ENCODE peak calls at places on chromosomes 1 and 21, in eight cellular contexts. B is GM23338; X is naive thymus-derived CD4-positive, alpha-beta T cell; D is left ventricle myocardium inferior; Q is aorta; S is CD4-positive, alpha-beta memory T cell; J is H9; K is Panc1. G is an unnamed sample. For H3K4me1 and H3K27me3, the result is how much of the 10 kb centered on the place peaks cover.

GRCh38 chr1:43835141-43836021 is 98.2 kb upstream of the ARTN start:
- DNase-seq in B (peak), X (no peak), D (no peak), Q (no peak), S (no peak), J (peak), K (no peak), G (no peak)

GRCh38 chr1:100400332-100400933 is 48.1 kb downstream of the CDC14A start:
- DNase-seq in B (peak), X (peak), D (peak), Q (no peak), S (peak), J (peak), K (no peak), G (no peak)

GRCh38 chr1:221743416-221744208 is 1.7 kb upstream of the DUSP10 start:
- DNase-seq in B (peak), X (no peak), D (no peak), Q (no peak), S (no peak), J (peak), K (no peak), G (no peak)

GRCh38 chr21:17679002-17679600 is 66.4 kb upstream of the BTG3 start:
- DNase-seq in B (peak), X (peak), D (no peak), Q (no peak), S (peak), J (no peak), K (peak), G (no peak)

GRCh38 chr1:241926141-241926540 is 31.4 kb upstream of the BECN2 start:
- DNase-seq in B (no peak), X (no peak), D (no peak), Q (no peak), S (no peak), J (no peak), K (no peak), G (no peak)

GRCh38 chr21:41241341-41241740 is 73.4 kb downstream of the BACE2 start:
- DNase-seq in B (no peak), X (no peak), D (no peak), Q (no peak), S (no peak), J (no peak), K (no peak), G (no peak)

GRCh38 chr1:154186177-154186576 is 5.7 kb downstream of the TPM3 start:
- DNase-seq in B (peak), X (peak), D (peak), Q (no peak), S (peak), J (peak), K (no peak), G (peak)

GRCh38 chr1:145981299-145981600 is 15.1 kb downstream of the TXNIP start:
- DNase-seq in B (no peak), X (no peak), D (no peak), Q (no peak), S (no peak), J (no peak), K (no peak), G (peak)

GRCh38 chr1:230270185-230270939 is 155.8 kb downstream of the PGBD5 start:
- DNase-seq in B (no peak), X (no peak), D (no peak), Q (peak), S (no peak), J (no peak), K (no peak), G (no peak)

GRCh38 chr1:94119796-94120590 is 955 bp downstream of the ABCA4 start:
- DNase-seq in B (no peak), X (no peak), D (no peak), Q (no peak), S (no peak), J (no peak), K (no peak), G (no peak)

GRCh38 chr1:2859881-2860430 is 58.5 kb upstream of the TTC34 start:
- DNase-seq in B (peak), X (no peak), D (no peak), Q (peak), S (no peak), J (no peak), K (no peak), G (peak)

GRCh38 chr1:116205941-116206679 is 94.9 kb downstream of the MAB21L3 start:
- DNase-seq in B (no peak), X (no peak), D (no peak), Q (no peak), S (no peak), J (no peak), K (no peak), G (no peak)

GRCh38 chr1:5915587-5916571 is 76.3 kb downstream of the NPHP4 start:
- DNase-seq in B (peak), X (peak), D (no peak), Q (no peak), S (peak), J (peak), K (peak), G (no peak)

GRCh38 chr1:162535501-162535900 is 26.0 kb upstream of the UAP1 start:
- DNase-seq in B (no peak), X (no peak), D (no peak), Q (no peak), S (no peak), J (no peak), K (no peak), G (no peak)

GRCh38 chr1:17542696-17543095 is 3.2 kb downstream of the ARHGEF10L start:
- DNase-seq in B (no peak), X (no peak), D (no peak), Q (no peak), S (no peak), J (no peak), K (no peak), G (no peak)

GRCh38 chr1:77036560-77036959 is 169.3 kb downstream of the ST6GALNAC5 start:
- DNase-seq in B (peak), X (no peak), D (no peak), Q (no peak), S (no peak), J (no peak), K (no peak), G (no peak)

GRCh38 chr1:194164755-194165154 is 978.3 kb upstream of the B3GALT2 start:
- DNase-seq in B (no peak), X (no peak), D (no peak), Q (no peak), S (no peak), J (no peak), K (no peak), G (no peak)

GRCh38 chr1:6348511-6349191 is 44.9 kb downstream of the ACOT7 start:
- DNase-seq in B (no peak), X (no peak), D (peak), Q (no peak), S (peak), J (no peak), K (no peak), G (peak)

GRCh38 chr1:83918688-83919285 is 80.1 kb downstream of the TTLL7 start:
- DNase-seq in B (no peak), X (no peak), D (no peak), Q (no peak), S (no peak), J (no peak), K (no peak), G (no peak)

GRCh38 chr1:69499203-69499803 is 68.4 kb upstream of the LRRC7 start:
- DNase-seq in B (no peak), X (no peak), D (no peak), Q (no peak), S (no peak), J (no peak), K (no peak), G (no peak)

GRCh38 chr1:3198371-3199287 is 129.6 kb downstream of the PRDM16 start:
- DNase-seq in B (no peak), X (no peak), D (no peak), Q (no peak), S (no peak), J (no peak), K (no peak), G (no peak)

GRCh38 chr1:27009601-27010197 is 3.0 kb downstream of the TENT5B start:
- DNase-seq in B (peak), X (no peak), D (peak), Q (no peak), S (no peak), J (no peak), K (no peak), G (no peak)

GRCh38 chr1:201890223-201890622 is 1.5 kb downstream of the SHISA4 start:
- DNase-seq in B (no peak), X (no peak), D (no peak), Q (no peak), S (no peak), J (no peak), K (no peak), G (no peak)

GRCh38 chr1:241413974-241414373 is 57.0 kb upstream of the RGS7 start:
- DNase-seq in B (no peak), X (no peak), D (no peak), Q (no peak), S (no peak), J (no peak), K (no peak), G (no peak)

GRCh38 chr1:248714248-248714647 is 11.7 kb upstream of the OR14I1 start:
- DNase-seq in B (peak), X (no peak), D (no peak), Q (no peak), S (no peak), J (no peak), K (no peak), G (no peak)

GRCh38 chr21:45863267-45863666 is 118.3 kb upstream of the COL6A1 start:
- DNase-seq in B (no peak), X (no peak), D (no peak), Q (peak), S (no peak), J (no peak), K (no peak), G (no peak)

GRCh38 chr21:45863751-45864150 is 117.8 kb upstream of the COL6A1 start:
- DNase-seq in B (no peak), X (no peak), D (no peak), Q (peak), S (no peak), J (no peak), K (no peak), G (no peak)

GRCh38 chr21:45865106-45865835 is 116.3 kb upstream of the COL6A1 start:
- DNase-seq in B (no peak), X (no peak), D (no peak), Q (peak), S (no peak), J (peak), K (no peak), G (no peak)

GRCh38 chr21:45862544-45863207 is 118.9 kb upstream of the COL6A1 start:
- DNase-seq in B (no peak), X (no peak), D (no peak), Q (peak), S (no peak), J (no peak), K (no peak), G (no peak)

GRCh38 chr21:45864436-45864835 is 117.1 kb upstream of the COL6A1 start:
- DNase-seq in B (no peak), X (no peak), D (no peak), Q (no peak), S (no peak), J (no peak), K (no peak), G (no peak)
- H3K4me1 ChIP-seq in B (under half), X (under half), D (under half), Q (under half), S (under half), J (under half), K (under half), G (under half)

GRCh38 chr1:21059021-21059420 is 117.7 kb downstream of the EIF4G3 start:
- DNase-seq in B (no peak), X (no peak), D (no peak), Q (no peak), S (no peak), J (no peak), K (no peak), G (no peak)
- H3K27ac ChIP-seq in B (no peak), X (no peak), D (no peak), Q (no peak), S (no peak), J (no peak), K (no peak), G (no peak)

GRCh38 chr1:177171536-177172123 is 872 bp downstream of the BRINP2 start:
- DNase-seq in B (no peak), X (no peak), D (no peak), Q (no peak), S (no peak), J (no peak), K (no peak), G (no peak)

GRCh38 chr1:177173976-177174375 is 3.2 kb downstream of the BRINP2 start:
- DNase-seq in B (no peak), X (no peak), D (no peak), Q (no peak), S (no peak), J (no peak), K (no peak), G (no peak)

GRCh38 chr1:177172331-177172730 is 1.6 kb downstream of the BRINP2 start:
- DNase-seq in B (no peak), X (no peak), D (no peak), Q (no peak), S (no peak), J (no peak), K (no peak), G (no peak)

GRCh38 chr1:177172866-177173265 is 2.1 kb downstream of the BRINP2 start:
- DNase-seq in B (no peak), X (no peak), D (no peak), Q (no peak), S (no peak), J (no peak), K (no peak), G (no peak)

DNA sequence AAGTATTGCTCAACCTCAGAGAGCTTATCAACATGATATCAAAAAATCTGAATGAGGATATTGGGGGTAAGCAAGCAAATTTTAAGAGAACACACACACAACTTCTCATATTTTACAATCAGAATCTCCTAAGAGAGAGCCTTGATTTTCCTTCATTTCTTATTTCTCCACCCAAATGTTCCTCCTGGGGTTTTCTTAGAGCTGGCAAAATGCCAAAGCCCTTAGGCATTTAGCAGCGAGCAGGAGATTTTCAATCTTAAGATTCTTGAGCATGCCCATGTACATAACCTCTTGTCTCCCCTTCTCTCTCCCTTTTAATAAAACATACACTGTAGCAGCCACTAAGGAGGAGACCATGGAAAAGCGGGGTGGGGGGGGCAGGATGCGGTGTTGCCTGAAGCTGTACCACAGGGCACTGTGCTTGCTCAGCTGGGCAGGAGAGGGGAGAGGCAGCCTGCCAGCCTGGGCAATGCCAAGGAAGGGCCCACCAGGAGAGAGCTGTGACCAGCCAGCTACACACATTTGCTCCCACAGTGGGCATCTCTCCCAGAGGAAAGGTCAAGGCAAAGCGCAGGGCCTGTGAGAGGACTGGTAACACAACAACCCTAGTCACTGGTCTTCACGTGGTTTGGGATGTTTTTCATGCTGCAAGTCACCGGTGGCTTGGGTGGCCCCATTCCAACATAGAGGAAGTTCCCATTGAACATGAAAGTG is 4.3 kb downstream of the BRINP2 start:
- DNase-seq in B (no peak), X (no peak), D (no peak), Q (no peak), S (no peak), J (no peak), K (no peak), G (no peak)
- H3K27me3 ChIP-seq in B (half or more), X (under half), D (half or more), Q (under half), S (under half), J (under half), K (under half), G (under half)

GRCh38 chr1:24318988-24319863 is at the start of gene GRHL3:
- DNase-seq in B (peak), X (peak), D (no peak), Q (no peak), S (peak), J (peak), K (no peak), G (no peak)

GRCh38 chr1:24316659-24317058 is 2.5 kb upstream of the GRHL3 start:
- DNase-seq in B (no peak), X (no peak), D (no peak), Q (no peak), S (no peak), J (no peak), K (no peak), G (no peak)

GRCh38 chr1:24318238-24318987 is 744 bp upstream of the GRHL3 start:
- DNase-seq in B (no peak), X (no peak), D (no peak), Q (no peak), S (no peak), J (no peak), K (no peak), G (no peak)

GRCh38 chr1:24315391-24315790 is 3.8 kb upstream of the GRHL3 start:
- DNase-seq in B (no peak), X (no peak), D (no peak), Q (no peak), S (no peak), J (no peak), K (no peak), G (no peak)

GRCh38 chr1:24317081-24317480 is 2.1 kb upstream of the GRHL3 start:
- DNase-seq in B (no peak), X (no peak), D (no peak), Q (no peak), S (no peak), J (no peak), K (no peak), G (no peak)
- H3K4me1 ChIP-seq in B (under half), X (under half), D (under half), Q (under half), S (under half), J (under half), K (under half), G (under half)

GRCh38 chr1:63793741-63794240 is 20.0 kb downstream of the ROR1 start:
- DNase-seq in B (no peak), X (no peak), D (no peak), Q (no peak), S (no peak), J (no peak), K (no peak), G (no peak)

GRCh38 chr1:63795455-63795854 is 21.6 kb downstream of the ROR1 start:
- DNase-seq in B (no peak), X (no peak), D (no peak), Q (no peak), S (no peak), J (no peak), K (no peak), G (no peak)

GRCh38 chr1:63794354-63794753 is 20.5 kb downstream of the ROR1 start:
- DNase-seq in B (no peak), X (no peak), D (no peak), Q (no peak), S (no peak), J (no peak), K (no peak), G (no peak)

GRCh38 chr1:63797056-63797726 is 23.4 kb downstream of the ROR1 start:
- DNase-seq in B (no peak), X (no peak), D (no peak), Q (no peak), S (no peak), J (no peak), K (no peak), G (no peak)

DNA sequence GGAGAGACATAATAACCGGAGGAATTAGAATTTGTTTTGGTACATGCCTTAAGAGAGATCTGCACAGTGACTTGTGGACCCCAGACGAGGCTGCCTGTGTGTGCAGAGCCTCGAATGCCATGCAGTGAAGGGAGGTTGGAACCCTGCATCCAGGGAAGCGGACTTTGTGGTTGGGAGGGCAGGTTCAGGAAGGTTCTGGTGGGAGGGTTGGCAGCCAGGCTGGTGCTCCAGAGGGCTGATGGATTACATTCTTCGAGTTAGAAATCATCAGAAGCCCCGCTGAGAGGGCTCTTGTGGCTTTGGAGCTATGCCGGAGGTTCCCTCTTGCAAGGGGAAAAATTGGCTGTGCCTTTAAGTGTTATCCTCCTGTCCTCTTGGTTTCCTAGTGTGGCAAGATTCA is 21.1 kb downstream of the ROR1 start:
- DNase-seq in B (peak), X (no peak), D (no peak), Q (no peak), S (no peak), J (peak), K (no peak), G (no peak)
- H3K27ac ChIP-seq in B (peak), X (no peak), D (no peak), Q (peak), S (no peak), J (no peak), K (peak), G (no peak)

GRCh38 chr1:21280011-21280471 is 10.2 kb downstream of the ECE1 start:
- DNase-seq in B (no peak), X (no peak), D (peak), Q (no peak), S (no peak), J (no peak), K (no peak), G (no peak)

GRCh38 chr1:21283524-21283923 is 6.7 kb downstream of the ECE1 start:
- DNase-seq in B (no peak), X (no peak), D (no peak), Q (no peak), S (no peak), J (no peak), K (no peak), G (no peak)

GRCh38 chr1:21278208-21278861 is 11.9 kb downstream of the ECE1 start:
- DNase-seq in B (no peak), X (no peak), D (no peak), Q (no peak), S (no peak), J (no peak), K (no peak), G (peak)

GRCh38 chr1:21278898-21279819 is 11.1 kb downstream of the ECE1 start:
- DNase-seq in B (no peak), X (no peak), D (no peak), Q (no peak), S (no peak), J (no peak), K (no peak), G (no peak)

GRCh38 chr1:21280482-21280881 is 9.8 kb downstream of the ECE1 start:
- DNase-seq in B (no peak), X (no peak), D (no peak), Q (no peak), S (no peak), J (no peak), K (no peak), G (no peak)
- H3K27me3 ChIP-seq in B (under half), X (under half), D (under half), Q (under half), S (under half), J (under half), K (under half), G (under half)

GRCh38 chr21:44434568-44434925 is 20.8 kb upstream of the LRRC3 start:
- DNase-seq in B (no peak), X (no peak), D (peak), Q (no peak), S (no peak), J (no peak), K (no peak), G (peak)
- H3K4me1 ChIP-seq in B (under half), X (under half), D (under half), Q (under half), S (under half), J (under half), K (under half), G (under half)

GRCh38 chr1:196651079-196651478 is 764 bp upstream of the CFH start:
- DNase-seq in B (no peak), X (no peak), D (no peak), Q (no peak), S (no peak), J (no peak), K (no peak), G (no peak)

GRCh38 chr1:196651637-196652215 is at the start of gene CFH:
- DNase-seq in B (no peak), X (no peak), D (no peak), Q (no peak), S (peak), J (no peak), K (no peak), G (no peak)

GRCh38 chr1:196655494-196655893 is 3.7 kb downstream of the CFH start:
- DNase-seq in B (no peak), X (no peak), D (no peak), Q (no peak), S (no peak), J (no peak), K (no peak), G (no peak)

GRCh38 chr1:196655037-196655436 is 3.2 kb downstream of the CFH start:
- DNase-seq in B (no peak), X (no peak), D (no peak), Q (no peak), S (no peak), J (no peak), K (no peak), G (no peak)

DNA sequence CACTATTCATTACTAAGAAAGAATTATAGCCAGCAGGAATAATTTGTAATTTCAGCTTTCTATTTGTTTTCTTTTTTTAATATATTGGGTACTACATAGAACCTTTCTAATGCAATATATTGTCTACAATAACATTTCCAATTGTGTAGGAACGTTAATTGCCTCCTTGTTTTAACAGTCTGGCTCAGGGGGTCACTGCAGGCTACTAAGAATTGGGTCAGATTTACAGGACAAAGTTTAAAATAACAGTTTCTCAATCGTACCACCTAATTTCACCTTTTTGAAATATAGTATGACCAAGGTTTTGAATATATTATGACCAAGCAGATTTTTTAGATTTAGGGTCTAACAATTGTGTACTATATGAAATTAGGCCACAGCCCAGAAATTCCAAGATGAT is 2.4 kb downstream of the CFH start:
- DNase-seq in B (no peak), X (no peak), D (no peak), Q (no peak), S (no peak), J (no peak), K (no peak), G (no peak)
- H3K27ac ChIP-seq in B (no peak), X (no peak), D (peak), Q (no peak), S (no peak), J (no peak), K (no peak), G (no peak)